ENCODE peak calls at places on chromosomes 2 and 18, in four cellular contexts. Z is trophoblast cell, C is mesenchymal stem cell, X is neuronal stem cell. L is an unnamed sample.

GRCh38 chr2:73916666-73917065 is 10.0 kb upstream of the DGUOK start:
- DNase-seq in Z (no peak), C (no peak), X (no peak), L (no peak)

GRCh38 chr2:53096346-53096745 is 671.3 kb upstream of the CHAC2 start:
- DNase-seq in Z (no peak), C (no peak), X (no peak), L (no peak)

GRCh38 chr18:54416459-54416858 is 58.8 kb downstream of the C18orf54 start:
- DNase-seq in Z (no peak), C (peak), X (no peak), L (no peak)

GRCh38 chr2:146246017-146246733 is 1598.7 kb upstream of the ACVR2A start:
- DNase-seq in Z (no peak), C (peak), X (no peak), L (no peak)

GRCh38 chr2:63057249-63058148 is 6.9 kb downstream of the OTX1 start:
- DNase-seq in Z (no peak), C (peak), X (peak), L (no peak)

GRCh38 chr2:67503066-67503795 is 106.1 kb downstream of the ETAA1 start:
- DNase-seq in Z (peak), C (peak), X (no peak), L (no peak)

GRCh38 chr2:120791961-120792295 is 56.3 kb downstream of the GLI2 start:
- DNase-seq in Z (peak), C (no peak), X (no peak), L (no peak)

GRCh38 chr18:73826098-73826497 is 321.5 kb downstream of the FBXO15 start:
- DNase-seq in Z (no peak), C (no peak), X (no peak), L (no peak)

GRCh38 chr2:234980476-234981187 is 28.8 kb downstream of the SH3BP4 start:
- DNase-seq in Z (no peak), C (peak), X (no peak), L (no peak)

GRCh38 chr2:240498171-240498957 is 59.4 kb downstream of the ANKMY1 start:
- DNase-seq in Z (no peak), C (no peak), X (no peak), L (no peak)

GRCh38 chr2:106845716-106846115 is 40.3 kb downstream of the ST6GAL2 start:
- DNase-seq in Z (no peak), C (no peak), X (no peak), L (no peak)

GRCh38 chr2:55048925-55049793 is 1.1 kb downstream of the RTN4 start:
- DNase-seq in Z (peak), C (peak), X (peak), L (peak)

GRCh38 chr2:43132523-43133301 is 93.7 kb downstream of the ZFP36L2 start:
- DNase-seq in Z (no peak), C (no peak), X (no peak), L (no peak)

GRCh38 chr18:2893676-2894075 is 46.9 kb downstream of the EMILIN2 start:
- DNase-seq in Z (no peak), C (no peak), X (no peak), L (no peak)
- H2BK12ac ChIP-seq in Z (peak), C (no peak), X (no peak), L (no peak)

DNA sequence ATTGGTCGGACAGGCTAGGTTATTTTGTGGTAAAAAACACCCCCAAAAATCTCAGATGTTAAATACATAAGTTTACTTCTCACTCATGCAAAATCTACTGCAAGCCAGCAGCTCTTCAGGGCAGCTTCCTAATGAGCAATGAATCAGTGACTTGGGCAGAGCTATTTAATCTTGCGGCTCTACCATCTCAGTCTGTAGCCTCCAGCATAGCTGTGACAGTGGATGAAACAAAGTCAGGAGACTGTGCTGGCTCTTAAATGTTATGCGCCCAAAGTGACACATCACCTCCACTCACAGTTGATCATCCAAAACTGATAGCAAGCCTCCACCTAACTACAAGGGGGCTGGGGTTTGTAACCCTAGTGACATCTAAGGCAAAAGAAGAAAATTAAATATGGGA is 571.9 kb downstream of the METTL4 start:
- DNase-seq in Z (peak), C (no peak), X (no peak), L (no peak)
- H2BK120ac ChIP-seq in Z (peak), C (no peak), X (no peak), L (no peak)

GRCh38 chr2:176138526-176139169 is 9.1 kb downstream of the HOXD8 start:
- DNase-seq in Z (no peak), C (no peak), X (no peak), L (peak)
- H3K9ac ChIP-seq in Z (no peak), C (peak), X (no peak), L (no peak)

GRCh38 chr2:205483122-205483521 is 199.2 kb upstream of the NRP2 start:
- DNase-seq in Z (no peak), C (no peak), X (no peak), L (no peak)
- H2BK12ac ChIP-seq in Z (no peak), C (no peak), X (no peak), L (no peak)

L was measured in H9.